ENCODE peak calls at places on chromosomes 1 and 21, in four cellular contexts. One of them, this sample, is unnamed.

GRCh38 chr1:202283379-202283844 is 58.3 kb downstream of the UBE2T start:
- DNase-seq in PC-9: peak; percentile 91
- DNase-seq in cardiac muscle cell: peak; percentile 77
- DNase-seq in CD8-positive, alpha-beta T cell: no peak
- DNase-seq in this sample: no peak

GRCh38 chr1:27979151-27979858 is 19.5 kb downstream of the XKR8 start:
- DNase-seq in cardiac muscle cell: peak; percentile 86
- DNase-seq in CD8-positive, alpha-beta T cell: no peak
- DNase-seq in PC-9: peak; percentile 46
- DNase-seq in this sample: peak; percentile 32

GRCh38 chr21:44304846-44305245 is 5.0 kb downstream of the PFKL start:
- DNase-seq in CD8-positive, alpha-beta T cell: no peak
- DNase-seq in cardiac muscle cell: peak; percentile 56
- DNase-seq in PC-9: no peak
- DNase-seq in this sample: peak; percentile 52

GRCh38 chr1:234675561-234675960 is 65.6 kb upstream of the IRF2BP2 start:
- DNase-seq in PC-9: no peak
- DNase-seq in cardiac muscle cell: no peak
- DNase-seq in CD8-positive, alpha-beta T cell: no peak
- DNase-seq in this sample: no peak

GRCh38 chr1:61184035-61184713 is 101.8 kb downstream of the NFIA start:
- DNase-seq in PC-9: peak; percentile 68
- DNase-seq in CD8-positive, alpha-beta T cell: no peak
- DNase-seq in cardiac muscle cell: peak; percentile 98
- DNase-seq in this sample: peak; percentile 95

GRCh38 chr21:42010507-42011493 is 640 bp upstream of the ZBTB21 start:
- DNase-seq in cardiac muscle cell: peak; percentile 13
- DNase-seq in CD8-positive, alpha-beta T cell: no peak
- DNase-seq in PC-9: no peak
- DNase-seq in this sample: peak; percentile 32

GRCh38 chr21:32099812-32100416 is 178.9 kb downstream of the MIS18A start:
- DNase-seq in cardiac muscle cell: no peak
- DNase-seq in CD8-positive, alpha-beta T cell: no peak
- DNase-seq in PC-9: no peak
- DNase-seq in this sample: no peak

GRCh38 chr1:228364706-228365213 is 41.9 kb downstream of the TRIM11 start:
- DNase-seq in PC-9: no peak
- DNase-seq in CD8-positive, alpha-beta T cell: no peak
- DNase-seq in cardiac muscle cell: no peak
- DNase-seq in this sample: no peak

GRCh38 chr21:46061950-46062349 is 36.0 kb upstream of the COL6A2 start:
- DNase-seq in CD8-positive, alpha-beta T cell: no peak
- DNase-seq in PC-9: no peak
- DNase-seq in cardiac muscle cell: no peak
- DNase-seq in this sample: no peak

GRCh38 chr1:230632273-230632873 is 9.9 kb upstream of the COG2 start:
- DNase-seq in PC-9: peak; percentile 53
- DNase-seq in CD8-positive, alpha-beta T cell: no peak
- DNase-seq in cardiac muscle cell: peak; percentile 44
- DNase-seq in this sample: no peak

GRCh38 chr1:145740269-145740668 is 21.0 kb downstream of the CD160 start:
- DNase-seq in PC-9: peak; percentile 88
- DNase-seq in cardiac muscle cell: peak; percentile 44
- DNase-seq in CD8-positive, alpha-beta T cell: no peak
- DNase-seq in this sample: no peak

GRCh38 chr1:58618303-58618702 is 41.3 kb upstream of the TACSTD2 start:
- DNase-seq in cardiac muscle cell: peak; percentile 91
- DNase-seq in PC-9: peak; percentile 89
- DNase-seq in CD8-positive, alpha-beta T cell: no peak
- DNase-seq in this sample: peak; percentile 42

GRCh38 chr1:86194491-86195034 is 38.0 kb upstream of the COL24A1 start:
- DNase-seq in cardiac muscle cell: peak; percentile 36
- DNase-seq in PC-9: no peak
- DNase-seq in CD8-positive, alpha-beta T cell: no peak
- DNase-seq in this sample: no peak

GRCh38 chr1:198007687-198008627 is 90.8 kb downstream of the LHX9 start:
- DNase-seq in cardiac muscle cell: peak; percentile 15
- DNase-seq in PC-9: no peak
- DNase-seq in CD8-positive, alpha-beta T cell: no peak
- DNase-seq in this sample: no peak

GRCh38 chr21:26297856-26298255 is 127.3 kb upstream of the APP start:
- DNase-seq in CD8-positive, alpha-beta T cell: no peak
- DNase-seq in PC-9: no peak
- DNase-seq in cardiac muscle cell: no peak
- DNase-seq in this sample: no peak

GRCh38 chr1:199774433-199775089 is 252.9 kb upstream of the NR5A2 start:
- DNase-seq in PC-9: peak; percentile 63
- DNase-seq in CD8-positive, alpha-beta T cell: no peak
- DNase-seq in cardiac muscle cell: no peak
- DNase-seq in this sample: peak; percentile 91

GRCh38 chr1:14602131-14602530 is 3.6 kb downstream of the KAZN start:
- DNase-seq in cardiac muscle cell: peak; percentile 70
- DNase-seq in PC-9: no peak
- DNase-seq in CD8-positive, alpha-beta T cell: no peak
- DNase-seq in this sample: peak; percentile 62

GRCh38 chr1:14997646-14998276 is 155.8 kb upstream of the TMEM51 start:
- DNase-seq in PC-9: no peak
- DNase-seq in cardiac muscle cell: no peak
- DNase-seq in CD8-positive, alpha-beta T cell: no peak
- DNase-seq in this sample: no peak

GRCh38 chr1:26409191-26409751 is 1.3 kb upstream of the LIN28A start:
- DNase-seq in cardiac muscle cell: peak; percentile 37
- DNase-seq in PC-9: no peak
- DNase-seq in CD8-positive, alpha-beta T cell: no peak
- DNase-seq in this sample: no peak

GRCh38 chr1:167460836-167461235 is 57.5 kb downstream of the CD247 start:
- DNase-seq in CD8-positive, alpha-beta T cell: no peak
- DNase-seq in cardiac muscle cell: no peak
- DNase-seq in PC-9: no peak
- DNase-seq in this sample: no peak

GRCh38 chr21:41426656-41427311 is 745 bp downstream of the MX1 start:
- DNase-seq in CD8-positive, alpha-beta T cell: no peak
- DNase-seq in cardiac muscle cell: no peak
- DNase-seq in PC-9: no peak
- DNase-seq in this sample: no peak

GRCh38 chr1:183544598-183545297 is 45.5 kb downstream of the NCF2 start:
- DNase-seq in cardiac muscle cell: no peak
- DNase-seq in CD8-positive, alpha-beta T cell: no peak
- DNase-seq in PC-9: no peak
- DNase-seq in this sample: no peak

GRCh38 chr1:84208935-84209334 is 64.9 kb downstream of the PRKACB start:
- DNase-seq in PC-9: no peak
- DNase-seq in CD8-positive, alpha-beta T cell: no peak
- DNase-seq in cardiac muscle cell: no peak
- DNase-seq in this sample: no peak

GRCh38 chr1:212287261-212287895 is 2.2 kb downstream of the PPP2R5A start:
- DNase-seq in PC-9: no peak
- DNase-seq in cardiac muscle cell: no peak
- DNase-seq in CD8-positive, alpha-beta T cell: no peak
- DNase-seq in this sample: no peak

GRCh38 chr1:165381745-165382530 is 25.4 kb upstream of the LMX1A start:
- DNase-seq in CD8-positive, alpha-beta T cell: no peak
- DNase-seq in cardiac muscle cell: no peak
- DNase-seq in PC-9: no peak
- DNase-seq in this sample: no peak

GRCh38 chr21:28793043-28793442 is 199.6 kb downstream of the LTN1 start:
- DNase-seq in CD8-positive, alpha-beta T cell: no peak
- DNase-seq in cardiac muscle cell: peak; percentile 77
- DNase-seq in PC-9: no peak
- DNase-seq in this sample: no peak
- TF ChIP-seq CTCF in CD8-positive, alpha-beta T cell: no peak
- TF ChIP-seq CTCF in cardiac muscle cell: peak; percentile 54
- TF ChIP-seq CTCF in PC-9: no peak
- TF ChIP-seq CTCF in this sample: no peak

DNA sequence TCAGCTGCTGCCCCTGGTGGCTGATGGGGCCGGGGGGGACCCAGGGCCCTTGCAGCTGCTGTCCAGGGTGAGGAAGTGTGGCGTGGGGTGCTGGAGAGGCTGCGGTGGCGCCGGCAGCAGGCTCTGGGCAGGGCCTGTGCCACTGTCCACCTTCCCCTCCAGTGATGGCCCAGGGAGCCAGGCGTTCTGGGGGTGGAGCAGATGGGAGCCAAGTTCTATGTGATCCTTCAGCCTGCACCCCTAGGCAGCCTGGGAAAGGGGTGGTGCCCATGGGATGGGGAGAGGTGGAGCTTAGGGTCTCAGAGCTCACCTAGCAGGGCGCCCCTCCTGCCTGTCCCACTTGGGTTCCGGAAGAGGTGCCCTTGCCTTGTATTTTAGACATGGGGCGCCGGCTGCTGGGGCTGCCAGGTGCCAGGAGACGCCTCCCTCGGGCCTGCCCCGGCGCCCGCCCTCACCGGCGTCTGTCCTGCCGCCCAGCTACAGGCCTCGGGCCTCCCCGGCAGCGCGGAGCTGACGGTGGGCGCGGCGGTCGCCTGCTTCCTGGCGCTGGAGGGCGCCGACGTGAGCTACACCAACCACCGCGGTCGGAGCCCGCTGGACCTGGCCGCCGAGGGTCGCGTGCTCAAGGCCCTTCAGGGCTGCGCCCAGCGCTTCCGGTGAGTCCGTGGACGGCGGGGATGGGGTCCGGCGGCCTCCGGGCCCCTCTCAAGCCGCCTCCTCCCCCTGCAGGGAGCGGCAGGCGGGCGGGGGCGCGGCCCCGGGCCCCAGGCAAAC is 3.1 kb upstream of the MMP23B start:
- DNase-seq in cardiac muscle cell: no peak
- DNase-seq in PC-9: no peak
- DNase-seq in CD8-positive, alpha-beta T cell: no peak
- DNase-seq in this sample: no peak
- H3K4me3 ChIP-seq in cardiac muscle cell: no peak overlapping the region
- H3K4me3 ChIP-seq in PC-9: no peak overlapping the region
- H3K4me3 ChIP-seq in CD8-positive, alpha-beta T cell: peak overlapping the region; percentile 65
- H3K4me3 ChIP-seq in this sample: no peak overlapping the region

DNA sequence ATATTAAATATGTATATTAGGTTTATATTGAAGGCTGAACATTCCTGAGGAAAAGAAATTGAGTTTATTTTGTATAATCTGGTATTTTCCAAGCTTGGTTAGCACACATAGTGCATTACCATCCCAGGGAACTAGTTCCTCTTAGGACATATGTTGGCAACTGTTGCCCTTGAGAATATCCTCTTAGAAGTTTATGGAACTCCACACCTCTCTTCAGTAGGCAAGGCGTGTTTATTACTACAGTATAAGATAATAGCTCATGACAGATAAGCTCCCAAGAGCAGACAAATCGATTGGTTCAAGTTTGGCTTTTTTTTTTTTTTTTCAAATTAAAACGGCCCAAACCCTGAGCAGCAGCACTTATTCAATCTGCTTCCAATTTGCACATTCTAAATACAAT is 59.8 kb upstream of the SIPA1L2 start:
- DNase-seq in cardiac muscle cell: no peak
- DNase-seq in PC-9: no peak
- DNase-seq in CD8-positive, alpha-beta T cell: no peak
- DNase-seq in this sample: no peak
- H3K27ac ChIP-seq in cardiac muscle cell: no peak overlapping the region
- H3K27ac ChIP-seq in PC-9: no peak overlapping the region
- H3K27ac ChIP-seq in CD8-positive, alpha-beta T cell: no peak overlapping the region
- H3K27ac ChIP-seq in this sample: no peak overlapping the region

DNA sequence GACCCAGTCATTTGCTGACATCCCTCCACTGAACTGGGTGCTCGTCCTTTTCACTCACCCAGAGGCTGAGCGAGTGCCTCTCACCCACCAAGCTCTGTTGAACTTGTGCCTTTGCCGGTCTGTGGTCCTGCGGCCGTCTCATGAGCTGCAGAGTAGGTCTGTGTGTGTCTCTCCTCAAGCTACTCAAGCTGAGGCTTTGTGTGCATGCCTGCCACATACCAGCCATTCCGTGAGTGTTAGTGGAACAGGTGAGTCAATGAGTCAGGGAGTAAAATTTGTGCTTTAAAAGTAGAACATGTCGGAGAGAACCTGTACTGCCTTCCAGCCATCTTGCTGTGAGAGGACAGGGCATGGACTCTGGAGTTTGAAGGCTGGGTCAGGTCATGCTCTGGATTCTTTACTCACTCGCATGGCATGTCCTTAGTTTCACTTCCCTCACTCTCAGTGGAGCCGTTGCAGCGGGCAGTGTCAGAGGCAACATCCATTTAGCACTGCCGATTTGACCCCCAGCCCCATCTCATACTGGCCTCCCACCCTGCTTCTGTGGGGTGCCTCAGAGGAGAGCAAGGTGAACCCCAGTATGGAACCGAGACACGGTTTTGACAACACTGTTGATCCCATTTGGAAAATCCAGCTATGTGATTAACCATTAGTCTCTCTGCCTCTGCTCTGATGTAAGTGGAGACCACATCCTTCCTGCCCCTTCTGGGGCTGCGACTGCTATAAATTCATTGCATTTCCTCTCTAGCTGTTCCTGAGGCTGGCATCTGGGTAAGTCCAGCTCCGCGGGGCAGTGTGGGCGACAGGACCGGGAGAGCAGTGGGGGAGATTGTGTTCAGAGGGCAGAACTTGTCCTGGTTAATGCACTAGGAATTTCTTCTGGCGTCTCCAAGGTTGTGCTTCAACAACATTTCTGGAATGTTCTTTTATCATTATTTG is at the start of gene NLRP3:
- DNase-seq in CD8-positive, alpha-beta T cell: peak; percentile 10
- DNase-seq in PC-9: peak; percentile 35
- DNase-seq in cardiac muscle cell: no peak
- DNase-seq in this sample: peak; percentile 18
- TF ChIP-seq CTCF in CD8-positive, alpha-beta T cell: no peak
- TF ChIP-seq CTCF in PC-9: no peak
- TF ChIP-seq CTCF in cardiac muscle cell: no peak
- TF ChIP-seq CTCF in this sample: no peak

GRCh38 chr1:203795382-203796222 is at the start of the genes ZBED6 and ZC3H11A:
- DNase-seq in PC-9: peak; percentile 98
- DNase-seq in CD8-positive, alpha-beta T cell: peak; percentile 97
- DNase-seq in cardiac muscle cell: peak; percentile 99
- DNase-seq in this sample: peak; percentile 99

GRCh38 chr1:203796223-203796747 is 862 bp downstream of the ZBED6 start:
- DNase-seq in PC-9: no peak
- DNase-seq in CD8-positive, alpha-beta T cell: no peak
- DNase-seq in cardiac muscle cell: peak; percentile 48
- DNase-seq in this sample: no peak

GRCh38 chr1:203797216-203797615 is 1.8 kb downstream of the ZBED6 start:
- DNase-seq in CD8-positive, alpha-beta T cell: no peak
- DNase-seq in PC-9: no peak
- DNase-seq in cardiac muscle cell: no peak
- DNase-seq in this sample: no peak

GRCh38 chr1:203792491-203792890 is 2.9 kb upstream of the ZBED6 start:
- DNase-seq in cardiac muscle cell: no peak
- DNase-seq in CD8-positive, alpha-beta T cell: no peak
- DNase-seq in PC-9: peak; percentile 62
- DNase-seq in this sample: no peak

GRCh38 chr1:203794764-203795381 is 550 bp upstream of the ZBED6 start:
- DNase-seq in CD8-positive, alpha-beta T cell: no peak
- DNase-seq in cardiac muscle cell: no peak
- DNase-seq in PC-9: no peak
- DNase-seq in this sample: no peak
- H3K4me3 ChIP-seq in CD8-positive, alpha-beta T cell: peak overlapping the region; percentile 67
- H3K4me3 ChIP-seq in cardiac muscle cell: peak overlapping the region; percentile 57
- H3K4me3 ChIP-seq in PC-9: peak overlapping the region; percentile 70
- H3K4me3 ChIP-seq in this sample: no peak overlapping the region

This sample was measured in body of pancreas.